ENCODE peak calls at places on chromosome 3, in six cellular contexts. R is H7, O is gastrocnemius medialis, A is WERI-Rb-1, M is dorsolateral prefrontal cortex, U is AG04450. G is an unnamed sample.

GRCh38 chr3:152120606-152121291 is 148.0 kb upstream of the MBNL1 start:
- DNase-seq in M (no peak), R (no peak), A (no peak), O (no peak), U (no peak), G (no peak)

GRCh38 chr3:126422571-126423091 is 27.9 kb downstream of the CFAP100 start:
- DNase-seq in A (no peak), M (no peak), U (no peak), O (no peak), R (peak; percentile 59), G (peak; percentile 35)

GRCh38 chr3:46931631-46932441 is 44.7 kb downstream of the CCDC12 start:
- DNase-seq in R (no peak), M (no peak), A (no peak), U (no peak), O (no peak), G (peak; percentile 91)

GRCh38 chr3:16474920-16475319 is 38.6 kb downstream of the RFTN1 start:
- DNase-seq in U (peak; percentile 87), O (no peak), M (no peak), A (no peak), R (no peak), G (no peak)

GRCh38 chr3:179861292-179861691 is 175.4 kb downstream of the PEX5L start:
- DNase-seq in R (no peak), O (no peak), U (no peak), A (no peak), M (no peak), G (no peak)

GRCh38 chr3:24639640-24640329 is 145.1 kb upstream of the THRB start:
- DNase-seq in A (no peak), M (no peak), R (no peak), U (no peak), O (no peak), G (no peak)

GRCh38 chr3:16600771-16601538 is 4.3 kb downstream of the DAZL start:
- DNase-seq in O (peak; percentile 50), R (peak; percentile 55), A (peak; percentile 68), U (peak; percentile 68), M (peak; percentile 90), G (peak; percentile 84)

GRCh38 chr3:171290680-171291079 is 169.5 kb downstream of the TNIK start:
- DNase-seq in A (no peak), M (no peak), O (no peak), R (no peak), U (no peak), G (no peak)

GRCh38 chr3:111861396-111861795 is 2.3 kb downstream of the PHLDB2 start:
- DNase-seq in O (peak; percentile 4), M (no peak), A (no peak), U (no peak), R (no peak), G (no peak)

GRCh38 chr3:52774066-52774713 is 3.2 kb upstream of the ITIH1 start:
- DNase-seq in A (no peak), U (no peak), R (no peak), O (no peak), M (no peak), G (peak; percentile 16)

GRCh38 chr3:192986399-192986798 is 68.7 kb upstream of the MB21D2 start:
- DNase-seq in A (no peak), O (no peak), U (no peak), M (no peak), R (no peak), G (no peak)

GRCh38 chr3:160053048-160053391 is 64.4 kb downstream of the IL12A start:
- DNase-seq in O (no peak), R (no peak), U (no peak), M (no peak), A (no peak), G (no peak)

GRCh38 chr3:38118421-38119247 is 18.3 kb downstream of the ACAA1 start:
- DNase-seq in R (peak; percentile 17), O (no peak), A (no peak), U (no peak), M (no peak), G (no peak)

GRCh38 chr3:42013652-42014442 is 51.9 kb upstream of the ULK4 start:
- DNase-seq in O (peak; percentile 10), A (peak; percentile 26), R (peak; percentile 81), M (no peak), U (no peak), G (peak; percentile 69)

GRCh38 chr3:134486577-134487041 is 752 bp downstream of the CEP63 start:
- DNase-seq in R (no peak), U (no peak), M (no peak), O (no peak), A (no peak), G (no peak)

GRCh38 chr3:145013931-145014330 is 1042.3 kb downstream of the DIPK2A start:
- DNase-seq in M (no peak), A (no peak), R (no peak), U (no peak), O (no peak), G (no peak)

GRCh38 chr3:124584552-124585391 is 145.5 kb upstream of the UMPS start:
- DNase-seq in O (peak; percentile 71), M (no peak), U (no peak), A (peak; percentile 69), R (peak; percentile 94), G (peak; percentile 85)

GRCh38 chr3:48125026-48125704 is 63.1 kb downstream of the CDC25A start:
- DNase-seq in R (peak; percentile 39), U (peak; percentile 63), M (no peak), O (no peak), A (no peak), G (no peak)

DNA sequence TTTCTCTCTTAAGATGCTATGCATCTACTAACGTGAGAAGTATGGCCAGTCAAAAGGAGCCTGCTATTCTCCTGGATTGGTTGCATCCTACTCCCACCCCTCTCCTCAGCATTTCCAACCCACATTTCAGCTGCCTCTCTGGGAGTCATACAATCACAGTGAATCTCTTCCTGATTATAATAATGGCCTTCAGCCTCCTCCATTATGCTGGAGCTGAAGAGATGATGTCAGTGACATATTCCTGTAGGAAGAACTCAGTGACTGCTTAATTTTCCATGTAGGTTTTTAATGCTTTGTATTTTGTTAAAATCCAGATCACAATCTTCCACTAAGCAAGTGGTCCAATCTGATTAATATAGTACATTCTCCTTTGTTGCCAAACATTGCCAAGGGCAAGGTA is 82.7 kb upstream of the SUCLG2 start:
- DNase-seq in U (no peak), O (no peak), R (no peak), A (no peak), M (no peak), G (no peak)
- H3K4me3 ChIP-seq in U (no peak overlapping the region), O (no peak overlapping the region), R (no peak overlapping the region), A (no peak overlapping the region), M (no peak overlapping the region), G (no peak overlapping the region)

GRCh38 chr3:177065285-177066028 is 131.8 kb downstream of the TBL1XR1 start:
- DNase-seq in U (no peak), R (no peak), M (no peak), A (no peak), O (no peak), G (no peak)

GRCh38 chr3:177069514-177070329 is 127.6 kb downstream of the TBL1XR1 start:
- DNase-seq in M (no peak), O (no peak), U (peak; percentile 1), A (peak; percentile 11), R (no peak), G (no peak)

GRCh38 chr3:177062052-177062732 is 135.1 kb downstream of the TBL1XR1 start:
- DNase-seq in R (no peak), M (no peak), O (no peak), A (no peak), U (no peak), G (no peak)

GRCh38 chr3:177068967-177069366 is 128.3 kb downstream of the TBL1XR1 start:
- DNase-seq in M (no peak), O (no peak), R (no peak), A (no peak), U (no peak), G (no peak)

GRCh38 chr3:177066068-177066467 is 131.2 kb downstream of the TBL1XR1 start:
- DNase-seq in U (no peak), M (no peak), R (no peak), A (no peak), O (no peak), G (no peak)
- H3K4me3 ChIP-seq in U (no peak overlapping the region), M (no peak overlapping the region), R (no peak overlapping the region), A (no peak overlapping the region), O (no peak overlapping the region), G (no peak overlapping the region)

DNA sequence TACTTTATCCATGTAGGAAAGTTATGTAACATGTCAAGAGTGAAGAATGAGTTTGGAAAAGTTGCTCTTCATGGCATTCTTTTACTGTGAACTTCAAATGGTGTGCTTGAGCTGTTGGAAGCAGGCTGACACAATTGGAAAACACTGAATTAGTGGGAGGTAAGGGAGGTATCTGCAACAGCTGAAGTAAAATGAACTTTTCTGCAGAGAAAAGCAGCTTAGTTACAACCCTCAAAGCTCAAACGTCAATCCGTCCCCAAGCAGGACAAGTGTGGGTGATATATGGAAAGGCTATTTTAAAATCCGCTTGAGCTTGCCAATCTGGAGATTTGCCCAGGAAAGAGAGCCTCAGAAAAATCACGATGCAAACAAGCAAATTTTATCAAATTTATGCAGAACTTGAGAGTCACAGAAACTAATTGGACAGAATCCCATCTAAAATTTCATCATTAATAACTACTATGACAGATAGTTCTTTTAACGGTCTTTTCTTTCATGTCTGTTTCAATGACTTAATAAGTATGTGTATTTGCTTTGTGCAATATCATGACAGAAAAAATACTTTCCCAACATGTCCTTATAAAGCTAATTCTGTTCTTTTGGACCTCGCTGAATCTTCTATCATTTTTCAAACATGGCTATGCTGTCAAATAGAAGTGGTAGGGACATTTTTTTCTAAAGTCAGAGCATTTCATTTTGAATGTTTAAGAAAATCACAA is 266.6 kb upstream of the SLITRK3 start:
- DNase-seq in A (no peak), U (no peak), M (no peak), R (no peak), O (no peak), G (no peak)
- H3K4me3 ChIP-seq in A (no peak overlapping the region), U (no peak overlapping the region), M (no peak overlapping the region), R (no peak overlapping the region), O (no peak overlapping the region), G (no peak overlapping the region)

GRCh38 chr3:64685331-64685799 is 2.4 kb downstream of the ADAMTS9 start:
- DNase-seq in M (no peak), U (no peak), O (peak; percentile 24), R (no peak), A (no peak), G (peak; percentile 56)
- H3K4me3 ChIP-seq in M (peak overlapping the region; percentile 68), U (peak overlapping the region; percentile 56), O (peak overlapping the region; percentile 87), R (peak overlapping the region; percentile 78), A (peak overlapping the region; percentile 46), G (peak overlapping the region; percentile 70)

GRCh38 chr3:94175677-94176076 is 112.8 kb downstream of the NSUN3 start:
- DNase-seq in R (no peak), O (no peak), M (no peak), U (no peak), A (no peak), G (no peak)

GRCh38 chr3:94179059-94179458 is 116.2 kb downstream of the NSUN3 start:
- DNase-seq in A (no peak), U (no peak), O (no peak), M (no peak), R (no peak), G (no peak)

GRCh38 chr3:94172695-94173310 is 109.9 kb downstream of the NSUN3 start:
- DNase-seq in A (no peak), R (no peak), M (no peak), O (no peak), U (no peak), G (no peak)

GRCh38 chr3:94173667-94174434 is 111.0 kb downstream of the NSUN3 start:
- DNase-seq in U (no peak), R (no peak), M (no peak), A (no peak), O (no peak), G (no peak)

GRCh38 chr3:94176886-94177285 is 114.0 kb downstream of the NSUN3 start:
- DNase-seq in O (no peak), A (no peak), R (no peak), M (no peak), U (no peak), G (no peak)
- H3K4me3 ChIP-seq in O (no peak overlapping the region), A (no peak overlapping the region), R (no peak overlapping the region), M (no peak overlapping the region), U (no peak overlapping the region), G (no peak overlapping the region)

GRCh38 chr3:71640549-71640948 is 57.0 kb upstream of the FOXP1 start:
- DNase-seq in O (no peak), U (no peak), M (no peak), R (no peak), A (no peak), G (no peak)
- H3K4me3 ChIP-seq in O (no peak overlapping the region), U (no peak overlapping the region), M (no peak overlapping the region), R (no peak overlapping the region), A (no peak overlapping the region), G (no peak overlapping the region)